ENCODE peak calls at places on chromosome X, in five cellular contexts. G is AG09309, P is Caco-2, J is nephron progenitor cell, K is progenitor cell of endocrine pancreas. X is an unnamed sample.

GRCh38 chrX:10574663-10575062 is 45.7 kb downstream of the MID1 start:
- DNase-seq in K (no peak), P (no peak), G (no peak), J (no peak), X (no peak)

GRCh38 chrX:44241551-44241950 is 101.9 kb downstream of the EFHC2 start:
- DNase-seq in P (no peak), J (no peak), K (no peak), G (no peak), X (no peak)

GRCh38 chrX:1496076-1496475 is 40.9 kb downstream of the P2RY8 start:
- DNase-seq in K (no peak), G (no peak), J (no peak), P (no peak), X (no peak)

GRCh38 chrX:155216940-155217450 is 735 bp downstream of the VBP1 start:
- DNase-seq in J (peak), G (no peak), K (no peak), P (no peak), X (no peak)

GRCh38 chrX:49268702-49269009 is 937 bp upstream of the PPP1R3F start:
- DNase-seq in K (no peak), P (no peak), J (no peak), G (no peak), X (no peak)

GRCh38 chrX:32191316-32191715 is 1020.0 kb downstream of the DMD start:
- DNase-seq in K (no peak), J (no peak), P (no peak), G (no peak), X (no peak)

GRCh38 chrX:41412261-41413167 is 34.6 kb upstream of the NYX start:
- DNase-seq in G (no peak), K (no peak), J (no peak), P (no peak), X (no peak)

GRCh38 chrX:134821370-134821769 is 163.1 kb upstream of the PLAC1 start:
- DNase-seq in J (no peak), K (no peak), P (no peak), G (no peak), X (no peak)

GRCh38 chrX:131671714-131672113 is 127.8 kb downstream of the OR13H1 start:
- DNase-seq in G (no peak), P (no peak), J (no peak), K (no peak), X (no peak)

GRCh38 chrX:151701531-151701930 is 6.3 kb downstream of the PRRG3 start:
- DNase-seq in K (no peak), J (no peak), P (no peak), G (no peak), X (no peak)

GRCh38 chrX:26778320-26778888 is 562.4 kb downstream of the MAGEB5 start:
- DNase-seq in G (no peak), K (no peak), J (no peak), P (no peak), X (no peak)

GRCh38 chrX:22340022-22340616 is 67.4 kb downstream of the CBLL2 start:
- DNase-seq in P (no peak), K (no peak), G (no peak), J (no peak), X (no peak)

GRCh38 chrX:154374361-154375155 is at the start of gene FLNA:
- DNase-seq in G (no peak), K (peak), P (peak), J (peak), X (no peak)

GRCh38 chrX:148755111-148755510 is 254.7 kb downstream of the AFF2 start:
- DNase-seq in G (no peak), K (no peak), J (no peak), P (no peak), X (no peak)

GRCh38 chrX:31212856-31213748 is 141.3 kb upstream of the FTHL17 start:
- DNase-seq in K (no peak), P (no peak), G (no peak), J (no peak), X (no peak)

GRCh38 chrX:21166302-21166982 is 207.8 kb upstream of the CNKSR2 start:
- DNase-seq in G (no peak), J (no peak), P (peak), K (no peak), X (no peak)

GRCh38 chrX:45351478-45351877 is 150.8 kb upstream of the DIPK2B start:
- DNase-seq in P (no peak), G (peak), J (no peak), K (no peak), X (no peak)

GRCh38 chrX:132219343-132219768 is at the start of gene RAP2C:
- DNase-seq in J (peak), G (peak), P (peak), K (peak), X (peak)

GRCh38 chrX:39689374-39690104 is 408.2 kb downstream of the BCOR start:
- DNase-seq in K (no peak), P (no peak), J (no peak), G (no peak), X (no peak)

DNA sequence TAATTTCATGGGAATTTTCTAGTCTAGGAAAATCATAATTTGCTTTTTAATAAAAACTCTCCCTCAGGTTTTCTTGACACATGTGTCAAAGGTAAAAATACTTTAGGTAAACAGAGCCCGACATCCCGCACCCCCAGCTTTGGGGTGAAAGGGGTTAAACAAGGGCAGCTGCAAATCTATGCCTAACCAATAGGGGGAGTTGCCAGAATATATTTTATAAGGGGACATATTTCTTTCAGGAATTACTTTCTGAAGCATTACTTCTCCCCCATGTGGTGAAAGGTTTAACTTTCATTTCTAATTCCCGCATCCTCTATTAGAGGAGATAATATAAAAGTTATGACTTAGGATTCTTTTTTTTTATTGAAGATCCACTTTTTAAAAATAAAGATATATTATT is 53.9 kb upstream of the HEPH start:
- DNase-seq in K (no peak), P (peak), J (no peak), G (peak), X (no peak)
- TF ChIP-seq CTCF in K (peak), P (peak), J (peak), G (peak), X (peak)

DNA sequence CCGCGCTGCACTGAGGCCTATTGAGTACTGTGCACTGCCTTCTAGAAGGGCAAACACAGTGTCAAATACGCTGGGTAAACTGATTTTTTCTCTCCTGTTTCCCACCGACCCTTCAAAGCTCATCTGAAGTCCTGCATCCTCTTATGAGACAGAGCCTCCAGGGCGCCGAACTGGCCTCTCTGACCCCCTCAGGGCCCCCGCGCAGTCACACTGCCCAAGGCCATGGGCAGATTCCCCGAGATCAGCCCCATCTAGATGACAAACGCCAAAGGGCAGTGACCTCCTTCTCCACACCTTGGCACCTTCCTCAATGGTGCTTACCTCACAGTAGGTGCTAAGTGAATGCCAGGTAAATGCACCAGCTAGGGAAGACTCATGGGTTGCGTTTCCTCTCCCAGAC is 34.4 kb downstream of the CHST7 start:
- DNase-seq in J (no peak), P (no peak), G (no peak), K (no peak), X (no peak)
- TF ChIP-seq CTCF in J (no peak), P (no peak), G (no peak), K (no peak), X (no peak)

GRCh38 chrX:51889851-51890250 is 3.6 kb upstream of the MAGED1 start:
- DNase-seq in G (no peak), J (no peak), P (no peak), K (no peak), X (no peak)
- TF ChIP-seq CTCF in G (no peak), J (no peak), P (no peak), K (no peak), X (no peak)

GRCh38 chrX:8672176-8672575 is 59.8 kb downstream of the ANOS1 start:
- DNase-seq in G (no peak), J (no peak), K (no peak), P (no peak), X (no peak)
- TF ChIP-seq CTCF in G (no peak), J (peak), K (peak), P (no peak), X (peak)

DNA sequence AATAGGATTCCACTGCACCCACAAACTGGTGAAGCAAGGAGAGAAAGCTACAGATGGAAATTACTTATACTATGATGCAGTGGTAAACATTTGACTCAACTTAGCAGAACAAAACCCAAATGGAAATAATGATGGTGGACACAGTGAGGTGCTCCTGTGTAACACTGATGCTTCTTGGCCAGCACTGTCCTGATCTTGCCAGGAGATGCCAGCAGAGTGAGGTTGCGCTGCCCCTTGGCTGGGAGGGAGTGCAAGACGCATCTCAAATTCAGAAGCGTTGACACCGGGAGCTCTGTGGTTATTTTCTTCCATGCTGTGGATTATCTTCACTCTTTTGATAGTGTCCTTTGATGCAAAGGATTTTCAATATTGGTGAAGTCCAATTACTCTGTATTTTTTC is 22.0 kb upstream of the ARSH start:
- DNase-seq in J (no peak), G (no peak), K (no peak), P (no peak), X (no peak)
- TF ChIP-seq CTCF in J (no peak), G (no peak), K (no peak), P (no peak), X (no peak)

DNA sequence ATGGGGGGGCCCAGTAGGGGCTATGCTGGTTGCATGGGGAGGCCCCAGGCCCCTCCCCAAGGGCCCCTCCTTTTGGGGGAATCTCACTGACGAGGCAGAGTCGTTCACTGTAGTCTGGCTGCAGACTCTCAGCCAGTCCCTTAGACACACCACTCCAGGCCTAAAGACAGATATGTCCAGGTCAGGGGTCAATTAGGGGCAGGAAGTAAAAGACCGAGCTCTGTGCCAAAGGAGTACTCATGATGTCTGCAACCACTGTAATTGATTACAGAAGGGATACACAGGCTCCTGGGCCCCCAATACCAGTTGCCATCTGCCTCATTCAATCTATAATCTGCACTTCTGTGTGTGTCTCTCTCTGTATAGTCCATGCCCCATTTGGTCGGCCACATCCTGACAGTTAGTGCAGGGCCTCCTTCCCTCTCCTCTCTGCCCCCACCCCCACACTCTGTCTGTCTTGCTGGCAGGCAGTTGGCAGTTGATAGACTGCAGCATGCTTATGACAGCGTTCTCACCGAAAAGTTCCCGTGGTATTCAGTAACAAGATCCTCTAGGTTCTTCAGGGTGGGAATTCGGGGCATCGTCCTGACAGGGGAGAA is 1.3 kb upstream of the CXorf65 start:
- DNase-seq in K (no peak), P (no peak), G (no peak), J (peak), X (no peak)
- TF ChIP-seq CTCF in K (no peak), P (no peak), G (no peak), J (no peak), X (no peak)

DNA sequence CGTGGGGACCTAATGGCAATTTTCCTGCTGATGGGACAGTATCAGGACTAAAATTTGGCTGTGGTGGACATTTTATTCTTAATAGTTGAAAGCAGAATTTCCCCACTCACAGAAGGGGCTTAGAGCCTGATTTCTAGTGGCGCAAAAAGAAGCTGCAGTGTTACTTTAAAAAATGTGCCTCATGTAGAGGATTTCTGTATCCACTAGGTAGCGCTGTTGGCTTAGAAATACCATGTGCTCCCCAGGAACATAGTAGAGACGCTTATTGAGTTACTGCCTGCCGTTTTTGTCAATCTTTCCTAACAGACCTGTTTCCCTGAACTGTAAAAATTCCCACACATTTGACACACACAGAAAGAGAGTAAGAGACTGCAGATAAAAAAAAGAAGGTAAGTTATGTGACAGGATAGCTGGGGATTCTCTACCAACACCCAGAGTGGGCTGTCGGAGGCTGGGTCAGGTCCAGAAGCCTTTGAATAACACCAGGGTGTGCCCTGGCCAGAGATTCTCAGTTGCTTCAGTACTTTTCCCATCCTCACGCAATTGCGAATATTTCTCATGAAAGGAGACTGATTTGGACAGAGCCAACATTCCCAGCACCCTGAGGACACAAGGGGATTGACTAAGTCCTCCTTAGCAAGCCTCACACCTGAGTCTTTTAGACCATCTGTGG is 88.4 kb downstream of the ZXDA start:
- DNase-seq in G (peak), K (no peak), J (no peak), P (peak), X (no peak)
- TF ChIP-seq CTCF in G (peak), K (peak), J (no peak), P (peak), X (peak)

DNA sequence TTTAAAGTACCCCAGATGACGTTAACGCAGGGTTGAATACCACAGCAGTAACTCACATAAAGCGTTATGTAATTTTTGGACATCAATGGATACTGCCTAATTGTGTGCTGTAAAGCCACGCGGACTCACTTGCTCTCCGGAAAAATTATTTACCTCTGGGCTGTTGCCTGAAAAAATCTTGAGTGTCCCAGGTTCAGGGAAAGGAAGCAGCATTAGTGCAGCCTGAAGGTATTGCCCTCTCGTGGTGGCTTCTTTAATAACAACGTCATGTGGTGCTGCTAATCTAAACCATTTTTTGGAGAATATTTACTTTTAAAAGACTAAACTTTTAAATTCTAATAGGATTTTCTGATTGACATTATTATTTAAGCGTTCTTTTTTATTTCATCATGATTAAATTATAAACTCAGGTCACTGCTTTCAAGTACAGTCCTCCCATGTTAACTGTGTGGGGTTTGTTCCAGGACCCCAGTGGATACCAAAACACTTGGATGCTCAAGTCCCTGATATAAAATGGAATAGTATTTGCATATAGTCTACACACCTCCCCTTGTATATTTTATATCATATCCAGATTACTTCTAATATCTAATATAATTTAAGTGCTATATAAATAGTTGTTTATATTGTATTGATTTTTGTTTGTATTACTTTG is 384.8 kb downstream of the FAM133A start:
- DNase-seq in G (no peak), P (peak), J (peak), K (no peak), X (no peak)
- TF ChIP-seq CTCF in G (peak), P (peak), J (peak), K (peak), X (peak)

GRCh38 chrX:102063445-102064074 is 61.9 kb upstream of the TCEAL2 start:
- DNase-seq in P (no peak), K (no peak), J (no peak), G (no peak), X (no peak)

GRCh38 chrX:102067966-102068723 is 57.3 kb upstream of the TCEAL2 start:
- DNase-seq in K (no peak), G (no peak), J (peak), P (peak), X (no peak)
- TF ChIP-seq CTCF in K (peak), G (peak), J (peak), P (no peak), X (peak)